ENCODE peak calls at places on chromosomes 16 and 17, in ten cellular contexts. One of them, this sample, is unnamed.

GRCh38 chr16:69917739-69918138 is 33.4 kb upstream of the CLEC18A start:
- DNase-seq in lower leg skin: no peak
- DNase-seq in GM06990: no peak
- DNase-seq in fibroblast of pulmonary artery: peak
- DNase-seq in brain microvascular endothelial cell: peak
- DNase-seq in progenitor cell of endocrine pancreas: peak
- DNase-seq in heart left ventricle: peak
- DNase-seq in heart right ventricle: no peak
- DNase-seq in astrocyte of the spinal cord: peak
- DNase-seq in lung: no peak
- DNase-seq in this sample: no peak

GRCh38 chr16:4624827-4625616 is 396 bp downstream of the MGRN1 start:
- DNase-seq in lower leg skin: peak
- DNase-seq in GM06990: peak
- DNase-seq in fibroblast of pulmonary artery: peak
- DNase-seq in brain microvascular endothelial cell: peak
- DNase-seq in progenitor cell of endocrine pancreas: no peak
- DNase-seq in heart left ventricle: peak
- DNase-seq in heart right ventricle: peak
- DNase-seq in astrocyte of the spinal cord: peak
- DNase-seq in lung: peak
- DNase-seq in this sample: no peak

GRCh38 chr17:35244345-35245195 is 1.7 kb downstream of the SLFN5 start:
- DNase-seq in lower leg skin: peak
- DNase-seq in GM06990: peak
- DNase-seq in fibroblast of pulmonary artery: peak
- DNase-seq in brain microvascular endothelial cell: peak
- DNase-seq in progenitor cell of endocrine pancreas: no peak
- DNase-seq in heart left ventricle: peak
- DNase-seq in heart right ventricle: peak
- DNase-seq in astrocyte of the spinal cord: peak
- DNase-seq in lung: peak
- DNase-seq in this sample: no peak

GRCh38 chr17:63918305-63918704 is 334 bp downstream of the GH1 start:
- DNase-seq in lower leg skin: no peak
- DNase-seq in GM06990: no peak
- DNase-seq in fibroblast of pulmonary artery: no peak
- DNase-seq in brain microvascular endothelial cell: no peak
- DNase-seq in progenitor cell of endocrine pancreas: no peak
- DNase-seq in heart left ventricle: no peak
- DNase-seq in heart right ventricle: no peak
- DNase-seq in astrocyte of the spinal cord: no peak
- DNase-seq in lung: no peak
- DNase-seq in this sample: no peak

GRCh38 chr17:31926100-31926729 is 10.6 kb upstream of the SUZ12 start:
- DNase-seq in lower leg skin: no peak
- DNase-seq in GM06990: no peak
- DNase-seq in fibroblast of pulmonary artery: no peak
- DNase-seq in brain microvascular endothelial cell: no peak
- DNase-seq in progenitor cell of endocrine pancreas: no peak
- DNase-seq in heart left ventricle: no peak
- DNase-seq in heart right ventricle: no peak
- DNase-seq in astrocyte of the spinal cord: no peak
- DNase-seq in lung: no peak
- DNase-seq in this sample: no peak

GRCh38 chr17:41773190-41773588 is 13.3 kb downstream of the JUP start:
- DNase-seq in lower leg skin: peak
- DNase-seq in GM06990: no peak
- DNase-seq in fibroblast of pulmonary artery: peak
- DNase-seq in brain microvascular endothelial cell: peak
- DNase-seq in progenitor cell of endocrine pancreas: no peak
- DNase-seq in heart left ventricle: peak
- DNase-seq in heart right ventricle: peak
- DNase-seq in astrocyte of the spinal cord: peak
- DNase-seq in lung: peak
- DNase-seq in this sample: no peak

GRCh38 chr16:53456625-53457024 is 22.4 kb downstream of the RBL2 start:
- DNase-seq in lower leg skin: no peak
- DNase-seq in GM06990: no peak
- DNase-seq in fibroblast of pulmonary artery: no peak
- DNase-seq in brain microvascular endothelial cell: no peak
- DNase-seq in progenitor cell of endocrine pancreas: no peak
- DNase-seq in heart left ventricle: no peak
- DNase-seq in heart right ventricle: no peak
- DNase-seq in astrocyte of the spinal cord: no peak
- DNase-seq in lung: no peak
- DNase-seq in this sample: no peak

GRCh38 chr16:81904320-81904719 is 107.0 kb downstream of the SDR42E1 start:
- DNase-seq in lower leg skin: no peak
- DNase-seq in GM06990: no peak
- DNase-seq in fibroblast of pulmonary artery: no peak
- DNase-seq in brain microvascular endothelial cell: no peak
- DNase-seq in progenitor cell of endocrine pancreas: no peak
- DNase-seq in heart left ventricle: no peak
- DNase-seq in heart right ventricle: no peak
- DNase-seq in astrocyte of the spinal cord: no peak
- DNase-seq in lung: no peak
- DNase-seq in this sample: no peak

GRCh38 chr17:14299261-14300093 is 1.4 kb upstream of the HS3ST3B1 start:
- DNase-seq in lower leg skin: no peak
- DNase-seq in GM06990: no peak
- DNase-seq in fibroblast of pulmonary artery: peak
- DNase-seq in brain microvascular endothelial cell: no peak
- DNase-seq in progenitor cell of endocrine pancreas: peak
- DNase-seq in heart left ventricle: no peak
- DNase-seq in heart right ventricle: peak
- DNase-seq in astrocyte of the spinal cord: peak
- DNase-seq in lung: peak
- DNase-seq in this sample: no peak

GRCh38 chr17:17366941-17367885 is 64.0 kb downstream of the NT5M start:
- DNase-seq in lower leg skin: no peak
- DNase-seq in GM06990: no peak
- DNase-seq in fibroblast of pulmonary artery: no peak
- DNase-seq in brain microvascular endothelial cell: no peak
- DNase-seq in progenitor cell of endocrine pancreas: no peak
- DNase-seq in heart left ventricle: no peak
- DNase-seq in heart right ventricle: no peak
- DNase-seq in astrocyte of the spinal cord: no peak
- DNase-seq in lung: no peak
- DNase-seq in this sample: no peak

GRCh38 chr17:14214271-14214670 is 22.4 kb downstream of the CDRT15 start:
- DNase-seq in lower leg skin: no peak
- DNase-seq in GM06990: no peak
- DNase-seq in fibroblast of pulmonary artery: peak
- DNase-seq in brain microvascular endothelial cell: no peak
- DNase-seq in progenitor cell of endocrine pancreas: no peak
- DNase-seq in heart left ventricle: no peak
- DNase-seq in heart right ventricle: no peak
- DNase-seq in astrocyte of the spinal cord: no peak
- DNase-seq in lung: no peak
- DNase-seq in this sample: no peak

GRCh38 chr17:386145-386876 is 33.7 kb upstream of the RPH3AL start:
- DNase-seq in lower leg skin: peak
- DNase-seq in GM06990: peak
- DNase-seq in fibroblast of pulmonary artery: peak
- DNase-seq in brain microvascular endothelial cell: peak
- DNase-seq in progenitor cell of endocrine pancreas: peak
- DNase-seq in heart left ventricle: peak
- DNase-seq in heart right ventricle: peak
- DNase-seq in astrocyte of the spinal cord: peak
- DNase-seq in lung: peak
- DNase-seq in this sample: peak

GRCh38 chr17:60435244-60436170 is 13.2 kb downstream of the CHCT1 start:
- DNase-seq in lower leg skin: peak
- DNase-seq in GM06990: no peak
- DNase-seq in fibroblast of pulmonary artery: peak
- DNase-seq in brain microvascular endothelial cell: peak
- DNase-seq in progenitor cell of endocrine pancreas: peak
- DNase-seq in heart left ventricle: peak
- DNase-seq in heart right ventricle: peak
- DNase-seq in astrocyte of the spinal cord: peak
- DNase-seq in lung: peak
- DNase-seq in this sample: peak

GRCh38 chr16:52318259-52319008 is 228.5 kb downstream of the TOX3 start:
- DNase-seq in lower leg skin: no peak
- DNase-seq in GM06990: no peak
- DNase-seq in fibroblast of pulmonary artery: no peak
- DNase-seq in brain microvascular endothelial cell: no peak
- DNase-seq in progenitor cell of endocrine pancreas: no peak
- DNase-seq in heart left ventricle: no peak
- DNase-seq in heart right ventricle: no peak
- DNase-seq in astrocyte of the spinal cord: no peak
- DNase-seq in lung: no peak
- DNase-seq in this sample: no peak

DNA sequence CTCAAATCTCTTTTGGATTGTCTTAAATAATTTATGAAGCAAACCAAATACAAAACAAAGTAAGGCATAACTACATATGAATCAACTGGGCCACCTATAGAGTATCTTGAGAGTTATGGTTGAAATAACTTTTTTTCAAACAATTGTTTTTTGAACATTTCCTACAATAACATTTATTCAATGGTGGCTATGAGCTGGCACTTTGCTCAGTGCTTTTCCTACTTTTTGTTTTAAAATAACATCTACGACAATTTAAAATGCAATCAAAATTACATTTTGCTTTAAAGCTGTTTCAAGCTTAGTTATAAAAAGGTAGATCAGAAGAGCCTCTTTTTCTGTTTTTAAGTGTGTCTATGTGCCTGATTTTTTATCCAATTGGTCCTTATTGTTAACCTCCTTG is 83.8 kb downstream of the SNX11 start:
- DNase-seq in lower leg skin: no peak
- DNase-seq in GM06990: no peak
- DNase-seq in fibroblast of pulmonary artery: no peak
- DNase-seq in brain microvascular endothelial cell: no peak
- DNase-seq in progenitor cell of endocrine pancreas: no peak
- DNase-seq in heart left ventricle: no peak
- DNase-seq in heart right ventricle: no peak
- DNase-seq in astrocyte of the spinal cord: no peak
- DNase-seq in lung: no peak
- DNase-seq in this sample: no peak
- TF ChIP-seq CTCF in lower leg skin: no peak
- TF ChIP-seq CTCF in GM06990: no peak
- TF ChIP-seq CTCF in fibroblast of pulmonary artery: no peak
- TF ChIP-seq CTCF in brain microvascular endothelial cell: no peak
- TF ChIP-seq CTCF in progenitor cell of endocrine pancreas: no peak
- TF ChIP-seq CTCF in heart left ventricle: no peak
- TF ChIP-seq CTCF in heart right ventricle: no peak
- TF ChIP-seq CTCF in astrocyte of the spinal cord: no peak
- TF ChIP-seq CTCF in lung: no peak
- TF ChIP-seq CTCF in this sample: no peak

GRCh38 chr16:88697831-88698693 is 8.1 kb downstream of the RNF166 start:
- DNase-seq in lower leg skin: no peak
- DNase-seq in GM06990: no peak
- DNase-seq in fibroblast of pulmonary artery: no peak
- DNase-seq in brain microvascular endothelial cell: no peak
- DNase-seq in progenitor cell of endocrine pancreas: no peak
- DNase-seq in heart left ventricle: no peak
- DNase-seq in heart right ventricle: no peak
- DNase-seq in astrocyte of the spinal cord: no peak
- DNase-seq in lung: no peak
- DNase-seq in this sample: peak
- TF ChIP-seq CTCF in lower leg skin: no peak
- TF ChIP-seq CTCF in GM06990: peak
- TF ChIP-seq CTCF in fibroblast of pulmonary artery: peak
- TF ChIP-seq CTCF in brain microvascular endothelial cell: peak
- TF ChIP-seq CTCF in progenitor cell of endocrine pancreas: peak
- TF ChIP-seq CTCF in heart left ventricle: peak
- TF ChIP-seq CTCF in heart right ventricle: peak
- TF ChIP-seq CTCF in astrocyte of the spinal cord: peak
- TF ChIP-seq CTCF in lung: no peak
- TF ChIP-seq CTCF in this sample: peak

GRCh38 chr17:29929006-29929543 is 953 bp downstream of the SSH2 start:
- DNase-seq in lower leg skin: peak
- DNase-seq in GM06990: peak
- DNase-seq in fibroblast of pulmonary artery: peak
- DNase-seq in brain microvascular endothelial cell: peak
- DNase-seq in progenitor cell of endocrine pancreas: no peak
- DNase-seq in heart left ventricle: no peak
- DNase-seq in heart right ventricle: no peak
- DNase-seq in astrocyte of the spinal cord: peak
- DNase-seq in lung: peak
- DNase-seq in this sample: no peak

GRCh38 chr17:29931253-29931932 is 1.4 kb upstream of the SSH2 start:
- DNase-seq in lower leg skin: peak
- DNase-seq in GM06990: peak
- DNase-seq in fibroblast of pulmonary artery: peak
- DNase-seq in brain microvascular endothelial cell: peak
- DNase-seq in progenitor cell of endocrine pancreas: peak
- DNase-seq in heart left ventricle: peak
- DNase-seq in heart right ventricle: peak
- DNase-seq in astrocyte of the spinal cord: peak
- DNase-seq in lung: peak
- DNase-seq in this sample: no peak

GRCh38 chr17:29930399-29931010 is 477 bp upstream of the SSH2 start:
- DNase-seq in lower leg skin: no peak
- DNase-seq in GM06990: peak
- DNase-seq in fibroblast of pulmonary artery: no peak
- DNase-seq in brain microvascular endothelial cell: no peak
- DNase-seq in progenitor cell of endocrine pancreas: no peak
- DNase-seq in heart left ventricle: no peak
- DNase-seq in heart right ventricle: no peak
- DNase-seq in astrocyte of the spinal cord: no peak
- DNase-seq in lung: no peak
- DNase-seq in this sample: no peak

GRCh38 chr17:29927546-29927945 is 2.5 kb downstream of the SSH2 start:
- DNase-seq in lower leg skin: no peak
- DNase-seq in GM06990: no peak
- DNase-seq in fibroblast of pulmonary artery: peak
- DNase-seq in brain microvascular endothelial cell: no peak
- DNase-seq in progenitor cell of endocrine pancreas: no peak
- DNase-seq in heart left ventricle: no peak
- DNase-seq in heart right ventricle: no peak
- DNase-seq in astrocyte of the spinal cord: no peak
- DNase-seq in lung: no peak
- DNase-seq in this sample: no peak

GRCh38 chr17:29929544-29930398 is at the start of gene SSH2:
- DNase-seq in lower leg skin: peak
- DNase-seq in GM06990: peak
- DNase-seq in fibroblast of pulmonary artery: peak
- DNase-seq in brain microvascular endothelial cell: peak
- DNase-seq in progenitor cell of endocrine pancreas: peak
- DNase-seq in heart left ventricle: peak
- DNase-seq in heart right ventricle: peak
- DNase-seq in astrocyte of the spinal cord: peak
- DNase-seq in lung: peak
- DNase-seq in this sample: no peak
- TF ChIP-seq CTCF in lower leg skin: no peak
- TF ChIP-seq CTCF in GM06990: peak
- TF ChIP-seq CTCF in fibroblast of pulmonary artery: no peak
- TF ChIP-seq CTCF in brain microvascular endothelial cell: no peak
- TF ChIP-seq CTCF in progenitor cell of endocrine pancreas: no peak
- TF ChIP-seq CTCF in heart left ventricle: peak
- TF ChIP-seq CTCF in heart right ventricle: no peak
- TF ChIP-seq CTCF in astrocyte of the spinal cord: no peak
- TF ChIP-seq CTCF in lung: no peak
- TF ChIP-seq CTCF in this sample: peak

DNA sequence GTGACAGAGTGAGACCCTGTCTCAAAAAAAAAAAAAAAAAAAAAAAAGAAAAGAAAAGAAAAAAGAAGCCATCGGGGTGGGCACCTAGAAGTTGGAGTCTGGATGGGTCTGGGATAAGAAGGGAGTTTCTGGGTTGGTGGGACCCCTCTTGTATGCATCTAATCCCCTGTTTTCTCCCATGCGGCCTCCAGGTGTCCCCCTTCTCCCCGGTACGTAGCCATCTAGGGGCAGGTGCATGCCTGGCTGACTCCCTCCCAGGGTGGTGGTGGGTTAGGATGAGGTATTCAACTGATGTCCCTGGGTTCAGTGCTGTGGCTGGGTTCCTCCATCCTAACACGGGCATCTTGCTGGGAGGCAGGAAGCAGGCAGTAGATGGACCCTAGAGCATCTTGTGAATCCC is 13.0 kb downstream of the FMNL1 start:
- DNase-seq in lower leg skin: no peak
- DNase-seq in GM06990: no peak
- DNase-seq in fibroblast of pulmonary artery: no peak
- DNase-seq in brain microvascular endothelial cell: no peak
- DNase-seq in progenitor cell of endocrine pancreas: no peak
- DNase-seq in heart left ventricle: no peak
- DNase-seq in heart right ventricle: no peak
- DNase-seq in astrocyte of the spinal cord: no peak
- DNase-seq in lung: no peak
- DNase-seq in this sample: no peak
- TF ChIP-seq CTCF in lower leg skin: no peak
- TF ChIP-seq CTCF in GM06990: peak
- TF ChIP-seq CTCF in fibroblast of pulmonary artery: peak
- TF ChIP-seq CTCF in brain microvascular endothelial cell: peak
- TF ChIP-seq CTCF in progenitor cell of endocrine pancreas: peak
- TF ChIP-seq CTCF in heart left ventricle: peak
- TF ChIP-seq CTCF in heart right ventricle: peak
- TF ChIP-seq CTCF in astrocyte of the spinal cord: peak
- TF ChIP-seq CTCF in lung: no peak
- TF ChIP-seq CTCF in this sample: peak